ENCODE peak calls at places on chromosomes 1 and 21, in five cellular contexts. O, Z, G, B and E are unnamed samples.

GRCh38 chr1:162367073-162367472 is 9.6 kb downstream of the SPATA46 start:
- DNase-seq in O (no peak), Z (no peak), G (no peak), B (no peak), E (no peak)

GRCh38 chr1:54477153-54477561 is 70.9 kb upstream of the ACOT11 start:
- DNase-seq in O (no peak), Z (no peak), G (no peak), B (no peak), E (no peak)

GRCh38 chr1:29181413-29182225 is at the start of gene SRSF4:
- DNase-seq in O (peak), Z (peak), G (peak), B (peak), E (peak)

GRCh38 chr1:43975249-43975961 is 645 bp downstream of the ATP6V0B start:
- DNase-seq in O (peak), Z (peak), G (no peak), B (no peak), E (peak)

GRCh38 chr1:59013276-59013927 is 229.6 kb upstream of the JUN start:
- DNase-seq in O (peak), Z (peak), G (peak), B (no peak), E (peak)

GRCh38 chr1:210598135-210598652 is 269.5 kb downstream of the HHAT start:
- DNase-seq in O (peak), Z (no peak), G (no peak), B (peak), E (no peak)

GRCh38 chr1:2335721-2336475 is 55.5 kb downstream of the MORN1 start:
- DNase-seq in O (no peak), Z (no peak), G (no peak), B (no peak), E (no peak)

GRCh38 chr1:87684194-87684593 is 355.5 kb downstream of the LMO4 start:
- DNase-seq in O (peak), Z (peak), G (peak), B (no peak), E (no peak)

GRCh38 chr1:240827786-240828185 is 215.8 kb upstream of the GREM2 start:
- DNase-seq in O (no peak), Z (no peak), G (no peak), B (no peak), E (no peak)

GRCh38 chr1:47575855-47576757 is 138.3 kb downstream of the FOXD2 start:
- DNase-seq in O (no peak), Z (no peak), G (no peak), B (no peak), E (no peak)

GRCh38 chr1:32891630-32892029 is 5.3 kb downstream of the HPCA start:
- DNase-seq in O (no peak), Z (no peak), G (no peak), B (no peak), E (no peak)

GRCh38 chr1:20417581-20417980 is 68.4 kb downstream of the CAMK2N1 start:
- DNase-seq in O (no peak), Z (no peak), G (no peak), B (no peak), E (no peak)

GRCh38 chr1:186574951-186575747 is 105.1 kb downstream of the PTGS2 start:
- DNase-seq in O (no peak), Z (no peak), G (no peak), B (no peak), E (no peak)

GRCh38 chr1:23600283-23600682 is 41.0 kb upstream of the ID3 start:
- DNase-seq in O (no peak), Z (no peak), G (no peak), B (no peak), E (no peak)

GRCh38 chr1:91608876-91609275 is 108.2 kb downstream of the CDC7 start:
- DNase-seq in O (no peak), Z (no peak), G (no peak), B (no peak), E (no peak)

GRCh38 chr1:54380285-54380882 is 25.8 kb downstream of the SSBP3 start:
- DNase-seq in O (no peak), Z (no peak), G (no peak), B (no peak), E (no peak)

GRCh38 chr1:156385534-156386031 is 16.6 kb downstream of the RHBG start:
- DNase-seq in O (peak), Z (peak), G (peak), B (peak), E (peak)

GRCh38 chr1:74673351-74674111 is at the start of gene ERICH3:
- DNase-seq in O (no peak), Z (no peak), G (peak), B (no peak), E (no peak)

GRCh38 chr1:172746091-172746949 is 87.4 kb downstream of the FASLG start:
- DNase-seq in O (no peak), Z (no peak), G (no peak), B (peak), E (no peak)

GRCh38 chr21:43884012-43884860 is 19.2 kb downstream of the AGPAT3 start:
- DNase-seq in O (peak), Z (peak), G (no peak), B (no peak), E (no peak)

GRCh38 chr21:44756416-44757185 is 45.0 kb downstream of the UBE2G2 start:
- DNase-seq in O (no peak), Z (no peak), G (no peak), B (no peak), E (no peak)

GRCh38 chr1:156632355-156632754 is 9.6 kb upstream of the BCAN start:
- DNase-seq in O (no peak), Z (no peak), G (no peak), B (no peak), E (no peak)

GRCh38 chr1:41608242-41608641 is 123.8 kb upstream of the EDN2 start:
- DNase-seq in O (no peak), Z (no peak), G (no peak), B (no peak), E (no peak)

GRCh38 chr1:86277909-86278308 is 118.2 kb downstream of the ODF2L start:
- DNase-seq in O (no peak), Z (no peak), G (no peak), B (no peak), E (no peak)

GRCh38 chr1:59272507-59272906 is 24.4 kb upstream of the FGGY start:
- DNase-seq in O (no peak), Z (no peak), G (no peak), B (no peak), E (no peak)

GRCh38 chr1:52684545-52684944 is 13.6 kb downstream of the COA7 start:
- DNase-seq in O (no peak), Z (no peak), G (no peak), B (no peak), E (no peak)

GRCh38 chr1:174968750-174969244 is 30.9 kb upstream of the CACYBP start:
- DNase-seq in O (no peak), Z (no peak), G (no peak), B (no peak), E (no peak)

GRCh38 chr1:8194481-8195227 is 123.3 kb upstream of the SLC45A1 start:
- DNase-seq in O (no peak), Z (no peak), G (no peak), B (peak), E (no peak)

GRCh38 chr1:8185400-8185799 is 132.5 kb upstream of the SLC45A1 start:
- DNase-seq in O (no peak), Z (no peak), G (no peak), B (no peak), E (no peak)

GRCh38 chr1:8193840-8194406 is 124.0 kb upstream of the SLC45A1 start:
- DNase-seq in O (no peak), Z (no peak), G (no peak), B (no peak), E (no peak)

GRCh38 chr1:8191474-8191873 is 126.4 kb upstream of the SLC45A1 start:
- DNase-seq in O (no peak), Z (no peak), G (no peak), B (no peak), E (no peak)

GRCh38 chr1:8189931-8190483 is 127.9 kb upstream of the SLC45A1 start:
- DNase-seq in O (no peak), Z (no peak), G (peak), B (no peak), E (no peak)
- TF ChIP-seq EP300 in O (no peak), Z (peak), G (no peak), B (no peak), E (no peak)

GRCh38 chr1:94642617-94643315 is 101.2 kb upstream of the F3 start:
- DNase-seq in O (no peak), Z (no peak), G (no peak), B (no peak), E (no peak)

GRCh38 chr1:94644371-94644770 is 102.8 kb upstream of the F3 start:
- DNase-seq in O (no peak), Z (no peak), G (no peak), B (no peak), E (no peak)

GRCh38 chr1:94643776-94644175 is 102.2 kb upstream of the F3 start:
- DNase-seq in O (no peak), Z (no peak), G (no peak), B (no peak), E (no peak)

GRCh38 chr1:94640125-94640524 is 98.6 kb upstream of the F3 start:
- DNase-seq in O (no peak), Z (no peak), G (no peak), B (no peak), E (no peak)

GRCh38 chr1:94641990-94642389 is 100.4 kb upstream of the F3 start:
- DNase-seq in O (no peak), Z (no peak), G (no peak), B (no peak), E (peak)
- H3K27ac ChIP-seq in O (no peak), Z (peak), G (no peak), B (no peak), E (no peak)

GRCh38 chr1:150567717-150568561 is 11.5 kb downstream of the MCL1 start:
- DNase-seq in O (peak), Z (peak), G (peak), B (peak), E (peak)
- TF ChIP-seq CTCF in O (no peak), Z (no peak), G (no peak), B (no peak), E (no peak)

DNA sequence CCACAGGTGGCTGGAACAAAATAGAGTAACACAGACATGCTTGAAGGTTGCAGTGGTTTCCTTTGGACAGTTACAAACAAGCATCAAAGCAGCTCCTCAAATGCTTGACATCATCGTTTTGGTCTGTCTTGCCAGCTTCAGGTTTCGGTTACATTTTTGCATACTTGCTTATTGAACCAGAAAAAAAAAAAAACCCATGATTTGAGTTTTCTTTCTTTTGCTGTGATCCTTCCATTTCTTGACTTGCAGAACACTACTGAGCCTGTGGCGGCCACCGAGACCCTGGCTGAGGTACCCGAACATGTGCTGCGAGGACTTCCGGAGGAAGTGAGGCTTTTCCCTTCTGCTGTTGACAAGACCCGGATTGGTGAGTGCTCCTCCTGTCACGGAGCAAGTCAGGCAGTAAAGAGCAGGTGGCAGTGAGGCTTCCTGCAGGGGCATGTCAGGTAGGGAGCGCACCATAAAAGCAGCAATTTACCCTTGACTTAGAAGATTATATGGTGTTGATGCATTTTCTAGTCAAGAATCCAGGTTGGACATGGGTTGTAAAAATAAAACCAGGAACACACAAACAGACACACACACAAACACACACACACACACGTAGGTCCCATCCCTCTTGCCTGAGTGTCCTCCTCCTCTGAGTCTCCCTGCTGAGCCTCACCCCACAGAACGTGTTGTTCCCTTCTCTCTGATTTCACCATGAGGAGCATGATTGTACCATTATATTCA is 30.9 kb downstream of the PRDM2 start:
- DNase-seq in O (peak), Z (peak), G (no peak), B (no peak), E (peak)
- TF ChIP-seq EP300 in O (no peak), Z (no peak), G (no peak), B (no peak), E (no peak)

DNA sequence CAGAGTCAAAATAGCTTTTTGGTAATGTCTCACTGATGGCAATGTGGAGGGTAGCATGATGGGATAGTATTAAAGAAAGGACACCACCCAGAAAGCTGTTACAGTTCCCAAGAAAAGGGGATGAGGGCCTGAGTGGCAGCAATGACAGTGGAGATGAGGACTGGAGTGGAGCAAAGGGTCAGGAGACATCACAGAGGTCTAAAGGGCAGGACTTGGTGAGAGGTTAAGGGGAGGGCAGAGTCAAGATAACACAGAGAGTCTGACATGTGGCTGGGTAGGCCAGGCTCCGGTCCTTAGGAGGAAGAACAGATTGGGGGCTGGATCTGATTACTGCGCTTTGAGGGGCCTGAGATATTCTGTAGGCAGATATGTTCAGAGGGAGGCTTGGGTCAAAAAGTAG is 19.3 kb downstream of the ELF3 start:
- DNase-seq in O (no peak), Z (no peak), G (no peak), B (no peak), E (no peak)
- H3K27ac ChIP-seq in O (no peak), Z (peak), G (no peak), B (peak), E (no peak)

DNA sequence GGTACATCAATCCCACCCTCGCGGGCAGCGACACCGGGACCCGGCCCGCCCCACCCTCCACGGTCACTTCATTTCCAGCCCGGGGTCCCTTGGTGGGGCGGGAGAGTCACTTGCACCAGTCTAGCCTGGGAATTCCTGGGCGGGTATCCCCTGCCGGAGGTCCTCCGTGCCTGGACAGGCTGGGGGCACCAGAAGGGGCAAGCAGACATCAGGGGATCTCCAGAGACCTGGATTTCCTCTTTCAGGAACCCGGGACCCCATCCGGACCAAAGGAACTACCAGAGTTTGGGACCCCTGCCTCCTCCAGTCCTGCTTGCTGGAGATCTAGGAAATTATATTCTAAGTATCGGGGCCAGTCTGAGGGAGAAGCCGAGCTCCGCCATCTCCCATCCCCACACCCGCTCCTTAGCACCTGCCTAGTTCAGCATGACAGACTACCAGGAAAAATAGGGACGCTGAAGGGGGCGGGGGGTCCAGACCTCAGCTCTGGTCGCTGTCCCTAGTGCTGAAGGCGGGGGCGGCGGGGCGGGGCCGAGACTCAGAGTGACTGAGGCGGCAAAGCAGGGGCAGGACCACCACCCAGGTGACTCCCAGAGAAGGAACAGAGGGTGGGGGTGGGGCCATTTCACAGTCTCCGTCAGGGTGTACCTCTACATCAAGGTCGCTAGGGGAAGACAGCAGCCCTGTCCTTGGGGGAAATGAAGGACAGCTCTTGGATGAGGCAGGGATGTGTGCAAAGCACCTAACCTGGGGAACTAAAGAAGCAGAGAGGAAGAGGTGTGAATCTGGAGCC is 829 bp downstream of the HCN3 start:
- DNase-seq in O (peak), Z (peak), G (peak), B (peak), E (no peak)
- TF ChIP-seq CTCF in O (peak), Z (no peak), G (no peak), B (peak), E (no peak)

DNA sequence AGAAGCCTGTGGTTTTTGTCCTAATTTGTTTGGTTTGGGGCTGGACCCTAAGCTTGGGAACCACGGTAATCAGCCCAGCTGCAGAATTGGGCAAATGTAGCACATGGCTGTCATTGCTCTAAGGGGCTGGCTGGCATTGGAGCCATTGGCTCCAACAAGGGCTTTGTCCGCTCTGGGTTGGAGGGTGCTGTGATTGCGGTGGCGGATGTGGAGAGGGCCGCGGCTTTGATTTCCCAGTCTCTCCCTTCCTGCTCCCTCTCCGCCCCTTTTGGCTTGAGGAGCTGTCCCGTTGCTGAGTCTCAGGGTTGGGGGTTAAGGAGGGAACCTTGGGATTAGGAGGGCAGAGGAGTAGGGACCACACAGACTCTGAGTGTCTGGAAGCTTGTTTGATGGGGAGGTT is 91.7 kb upstream of the CD34 start:
- DNase-seq in O (no peak), Z (no peak), G (no peak), B (no peak), E (no peak)
- TF ChIP-seq EP300 in O (no peak), Z (no peak), G (no peak), B (no peak), E (no peak)

GRCh38 chr21:31354122-31354521 is 10.1 kb upstream of the TIAM1 start:
- DNase-seq in O (no peak), Z (no peak), G (no peak), B (no peak), E (no peak)

GRCh38 chr21:31352841-31353240 is 8.8 kb upstream of the TIAM1 start:
- DNase-seq in O (no peak), Z (no peak), G (no peak), B (no peak), E (no peak)

GRCh38 chr21:31351438-31351837 is 7.4 kb upstream of the TIAM1 start:
- DNase-seq in O (no peak), Z (no peak), G (no peak), B (peak), E (no peak)

GRCh38 chr21:31349208-31349607 is 5.1 kb upstream of the TIAM1 start:
- DNase-seq in O (no peak), Z (no peak), G (no peak), B (no peak), E (no peak)

DNA sequence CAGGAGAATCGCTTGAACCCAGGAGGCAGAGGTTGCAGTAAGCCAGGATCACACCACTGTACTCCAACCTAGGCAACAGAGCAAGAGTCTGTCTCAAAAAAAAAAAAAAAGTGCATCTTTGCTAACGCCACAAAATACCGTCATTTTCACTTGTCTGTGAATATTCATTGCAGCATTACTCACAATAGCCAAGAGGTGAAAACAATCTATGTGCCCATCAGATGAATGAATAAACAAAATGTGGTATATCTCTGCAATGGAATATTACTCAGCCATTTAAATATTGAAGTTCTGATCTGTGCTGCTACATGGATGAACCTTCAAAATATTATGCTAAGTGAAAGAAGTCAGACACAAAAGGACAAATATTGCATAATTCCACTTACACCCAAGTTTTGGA is 7.9 kb upstream of the TIAM1 start:
- DNase-seq in O (no peak), Z (no peak), G (no peak), B (no peak), E (no peak)
- H3K27ac ChIP-seq in O (no peak), Z (no peak), G (no peak), B (no peak), E (no peak)